ENCODE peak calls at places on chromosome 12, in four cellular contexts. N, L, V and A are unnamed samples.

GRCh38 chr12:132152921-132153321 is 8.7 kb downstream of the NOC4L start:
- DNase-seq in N (no peak), L (no peak), V (no peak), A (peak)

GRCh38 chr12:118238888-118239287 is 103.0 kb downstream of the PEBP1 start:
- DNase-seq in N (no peak), L (no peak), V (no peak), A (no peak)

GRCh38 chr12:13343380-13343779 is 146.9 kb downstream of the EMP1 start:
- DNase-seq in N (peak), L (no peak), V (no peak), A (no peak)

GRCh38 chr12:92059976-92060375 is 85.7 kb downstream of the BTG1 start:
- DNase-seq in N (peak), L (no peak), V (no peak), A (peak)

GRCh38 chr12:58302487-58303011 is 361.2 kb downstream of the ATP23 start:
- DNase-seq in N (no peak), L (no peak), V (no peak), A (no peak)

GRCh38 chr12:42094277-42094676 is 50.4 kb downstream of the GXYLT1 start:
- DNase-seq in N (peak), L (no peak), V (no peak), A (peak)

GRCh38 chr12:92558241-92558773 is 144.5 kb upstream of the PLEKHG7 start:
- DNase-seq in N (no peak), L (no peak), V (no peak), A (no peak)

GRCh38 chr12:26798013-26798412 is 35.0 kb downstream of the ITPR2 start:
- DNase-seq in N (peak), L (no peak), V (no peak), A (no peak)

GRCh38 chr12:89278169-89278568 is 74.1 kb downstream of the DUSP6 start:
- DNase-seq in N (no peak), L (no peak), V (no peak), A (no peak)

GRCh38 chr12:76719171-76719631 is 44.7 kb upstream of the ZDHHC17 start:
- DNase-seq in N (peak), L (no peak), V (no peak), A (no peak)

GRCh38 chr12:93173178-93173957 is 204.4 kb upstream of the NUDT4 start:
- DNase-seq in N (peak), L (no peak), V (no peak), A (no peak)

GRCh38 chr12:108482717-108483212 is 32.3 kb upstream of the FICD start:
- DNase-seq in N (peak), L (no peak), V (no peak), A (no peak)

GRCh38 chr12:124923906-124924734 is 9.7 kb upstream of the UBC start:
- DNase-seq in N (peak), L (no peak), V (no peak), A (no peak)

GRCh38 chr12:89977356-89978185 is 268.9 kb upstream of the ATP2B1 start:
- DNase-seq in N (peak), L (no peak), V (no peak), A (no peak)

GRCh38 chr12:1972856-1973317 is 31.4 kb downstream of the DCP1B start:
- DNase-seq in N (peak), L (no peak), V (no peak), A (peak)

GRCh38 chr12:51549637-51550036 is 41.4 kb upstream of the SCN8A start:
- DNase-seq in N (no peak), L (no peak), V (no peak), A (no peak)

GRCh38 chr12:130280226-130280625 is 57.5 kb upstream of the PIWIL1 start:
- DNase-seq in N (no peak), L (no peak), V (no peak), A (no peak)

GRCh38 chr12:49476091-49476490 is 62.7 kb upstream of the KCNH3 start:
- DNase-seq in N (no peak), L (no peak), V (no peak), A (no peak)

GRCh38 chr12:121227294-121227693 is 17.4 kb downstream of the P2RX4 start:
- DNase-seq in N (no peak), L (no peak), V (peak), A (peak)

GRCh38 chr12:115114140-115114539 is 430.2 kb upstream of the TBX3 start:
- DNase-seq in N (no peak), L (no peak), V (no peak), A (no peak)

GRCh38 chr12:57908511-57908910 is 32.9 kb upstream of the ATP23 start:
- DNase-seq in N (no peak), L (no peak), V (no peak), A (no peak)

GRCh38 chr12:3777206-3777809 is 24.4 kb upstream of the CRACR2A start:
- DNase-seq in N (peak), L (no peak), V (peak), A (peak)

GRCh38 chr12:98418357-98419075 is 96.9 kb upstream of the TMPO start:
- DNase-seq in N (peak), L (peak), V (no peak), A (peak)

GRCh38 chr12:78712834-78713455 is 151.6 kb upstream of the SYT1 start:
- DNase-seq in N (no peak), L (no peak), V (no peak), A (no peak)

GRCh38 chr12:116067892-116068291 is 209.6 kb downstream of the MED13L start:
- DNase-seq in N (no peak), L (no peak), V (peak), A (no peak)

GRCh38 chr12:60394680-60395079 is 798.9 kb downstream of the SLC16A7 start:
- DNase-seq in N (peak), L (no peak), V (no peak), A (peak)

DNA sequence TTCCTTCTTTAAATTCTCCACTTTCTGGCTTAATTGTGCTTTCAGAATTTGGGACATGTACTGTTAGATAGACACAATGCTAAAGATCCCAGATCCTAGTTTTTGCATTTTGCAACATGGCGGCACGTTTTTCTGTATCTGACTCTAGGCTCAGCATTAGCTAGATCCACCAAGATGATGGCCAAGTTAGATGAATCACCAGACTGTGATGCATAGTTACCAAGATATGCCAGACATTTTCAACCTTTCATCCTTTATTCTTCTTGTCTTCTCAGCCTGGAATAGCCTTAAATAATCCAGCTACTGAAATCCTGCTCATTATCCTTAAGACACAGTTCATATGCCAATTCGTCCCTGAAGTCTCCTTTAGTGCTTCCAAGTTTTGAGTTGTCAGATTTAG is 144.9 kb upstream of the CRY1 start:
- DNase-seq in N (peak), L (no peak), V (no peak), A (no peak)
- H3K27ac ChIP-seq in N (no peak), L (no peak), V (no peak), A (no peak)

DNA sequence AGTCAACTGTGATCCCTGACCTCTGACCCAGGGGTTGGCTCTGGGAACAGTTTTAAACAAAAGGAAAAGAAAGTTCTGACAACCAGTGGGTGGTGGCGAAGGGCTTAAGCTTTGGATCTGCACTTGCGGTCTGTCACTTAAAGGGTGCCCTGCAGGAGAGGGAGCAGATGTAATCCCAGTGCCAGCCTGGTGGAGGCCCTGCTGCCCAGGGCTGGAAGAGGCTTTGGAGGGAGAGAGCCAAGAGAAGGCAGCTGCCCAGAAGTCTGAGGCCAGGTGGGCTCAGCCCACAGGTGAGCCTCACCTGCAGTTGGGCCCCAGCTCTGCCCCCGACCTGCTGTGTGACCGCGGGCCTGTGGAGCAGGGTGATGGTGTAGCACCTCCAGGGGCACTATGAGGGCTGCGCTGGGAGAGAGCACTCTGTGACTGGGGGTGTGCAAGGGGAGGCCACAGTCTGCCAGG is 19.1 kb downstream of the SH2B3 start:
- DNase-seq in N (no peak), L (no peak), V (no peak), A (peak)
- TF ChIP-seq CTCF in N (no peak), L (no peak), V (no peak), A (peak)

GRCh38 chr12:101969-102878 is 35.7 kb downstream of the IQSEC3 start:
- DNase-seq in N (no peak), L (no peak), V (no peak), A (no peak)

GRCh38 chr12:102879-103168 is 36.3 kb downstream of the IQSEC3 start:
- DNase-seq in N (no peak), L (no peak), V (no peak), A (no peak)

GRCh38 chr12:103169-103981 is 36.8 kb downstream of the IQSEC3 start:
- DNase-seq in N (no peak), L (no peak), V (no peak), A (no peak)

GRCh38 chr12:98997-99396 is 32.4 kb downstream of the IQSEC3 start:
- DNase-seq in N (no peak), L (no peak), V (no peak), A (no peak)

GRCh38 chr12:99605-100004 is 33.0 kb downstream of the IQSEC3 start:
- DNase-seq in N (peak), L (no peak), V (no peak), A (no peak)
- H3K4me3 ChIP-seq in N (no peak), L (no peak), V (no peak), A (no peak)

GRCh38 chr12:106655577-106655976 is 72.8 kb downstream of the RFX4 start:
- DNase-seq in N (no peak), L (no peak), V (no peak), A (no peak)
- H3K27ac ChIP-seq in N (no peak), L (no peak), V (no peak), A (no peak)

GRCh38 chr12:54138219-54138618 is 50.6 kb downstream of the SMUG1 start:
- DNase-seq in N (no peak), L (no peak), V (no peak), A (no peak)

GRCh38 chr12:54139030-54139429 is 49.8 kb downstream of the SMUG1 start:
- DNase-seq in N (no peak), L (no peak), V (no peak), A (peak)

GRCh38 chr12:54141534-54142475 is 47.0 kb downstream of the SMUG1 start:
- DNase-seq in N (peak), L (no peak), V (no peak), A (peak)

GRCh38 chr12:54143233-54143986 is 45.4 kb downstream of the SMUG1 start:
- DNase-seq in N (no peak), L (no peak), V (no peak), A (peak)

DNA sequence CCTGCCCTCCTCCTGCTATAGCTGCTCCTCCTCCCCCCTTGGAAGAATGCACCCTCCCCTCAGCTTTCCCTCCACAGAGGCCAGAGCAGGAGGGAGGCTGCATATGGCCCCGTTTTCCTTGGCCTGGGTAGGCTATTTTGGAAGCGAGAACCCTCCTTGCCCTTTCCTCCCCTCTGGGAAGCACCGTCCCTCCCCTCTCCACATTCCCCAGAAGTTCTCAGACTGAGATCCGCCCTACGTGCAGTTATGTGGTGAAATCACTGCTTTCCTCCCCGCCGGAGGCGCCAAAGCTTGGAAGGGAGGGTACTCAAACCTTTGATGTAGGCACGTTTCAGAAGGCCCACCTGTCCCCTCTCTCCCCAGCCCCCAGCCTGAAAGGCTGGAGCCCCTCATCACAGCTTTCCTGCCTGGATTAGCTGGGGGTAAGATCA is 47.8 kb downstream of the SMUG1 start:
- DNase-seq in N (no peak), L (no peak), V (no peak), A (peak)
- TF ChIP-seq CTCF in N (no peak), L (no peak), V (no peak), A (no peak)

DNA sequence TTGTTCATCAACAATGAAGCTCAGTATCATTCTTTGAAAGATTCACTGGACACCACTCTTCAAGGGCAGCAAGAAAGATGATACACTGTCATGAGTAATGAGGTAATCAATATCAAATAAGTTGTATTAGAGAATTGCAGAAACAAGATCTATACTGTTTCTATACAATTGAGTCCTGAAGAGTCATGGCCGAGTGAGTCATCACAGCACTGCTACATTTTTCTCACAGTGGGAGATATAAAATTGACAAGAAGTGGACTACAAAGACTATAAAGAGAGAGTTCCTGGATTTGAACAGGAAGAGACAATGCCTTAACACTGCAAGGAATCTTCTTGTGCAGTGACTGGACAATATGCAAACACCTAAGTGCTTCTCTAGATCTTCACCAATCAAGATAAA is 183.5 kb upstream of the KRR1 start:
- DNase-seq in N (peak), L (no peak), V (no peak), A (no peak)
- H3K4me3 ChIP-seq in N (no peak), L (no peak), V (no peak), A (no peak)

DNA sequence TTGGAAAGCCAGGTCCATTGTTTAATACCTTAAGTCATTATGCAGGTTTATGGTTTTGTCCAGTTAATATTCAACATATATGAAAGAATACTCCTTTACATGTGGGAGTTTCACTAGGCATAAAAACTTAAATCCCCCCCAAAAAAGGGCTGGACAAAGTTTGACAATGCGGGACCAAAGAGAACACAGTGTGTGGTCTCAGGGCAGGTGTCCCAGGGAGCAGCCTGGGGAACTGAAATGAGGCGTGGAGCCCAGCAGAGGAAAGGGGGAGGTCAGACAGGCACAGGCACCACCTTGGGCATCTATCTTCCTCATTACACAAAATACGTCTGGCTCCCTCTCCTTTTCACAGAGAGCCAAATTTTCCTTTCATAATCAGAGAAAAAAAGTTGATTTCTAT is 22.5 kb downstream of the PKP2 start:
- DNase-seq in N (no peak), L (no peak), V (no peak), A (no peak)
- H3K27ac ChIP-seq in N (no peak), L (no peak), V (no peak), A (no peak)